ENCODE peak calls at places on chromosomes 7 and 10, in ten cellular contexts. P is GM03348; U is NCI-H1694 treated with DMSO at 0.1 percent for 48 hours; V is NCI-H446; M is G401; G is HT1080; J is dorsolateral prefrontal cortex; D is stimulated activated CD4-positive, alpha-beta T cell treated with anti-CD3 and anti-CD28 coated beads, Interleukin-2, amount 100 ng/mL, for 24 hours; K is left cardiac atrium; N is pulmonary artery endothelial cell. F is an unnamed sample.
A peak's percentile ranks its signal among the peaks of the same experiment; 100 is the strongest.

GRCh38 chr10:123840714-123841113 is 50.9 kb downstream of the CPXM2 start:
- DNase-seq in P (no peak), J (no peak), V (no peak), U (peak; percentile 20), D (no peak), M (no peak), K (no peak), G (no peak), N (no peak), F (no peak)

GRCh38 chr10:110918633-110919348 is at the start of gene BBIP1:
- DNase-seq in M (peak; percentile 100), U (peak; percentile 98), K (no peak), N (peak; percentile 99), D (no peak), J (no peak), V (peak; percentile 91), G (peak; percentile 100), P (peak; percentile 96), F (peak; percentile 98)

GRCh38 chr10:118106426-118106825 is 59.7 kb upstream of the RAB11FIP2 start:
- DNase-seq in D (no peak), G (peak; percentile 17), U (no peak), V (no peak), K (no peak), P (peak; percentile 20), M (peak; percentile 2), N (no peak), J (no peak), F (no peak)

GRCh38 chr10:44384601-44385422 is at the start of gene CXCL12:
- DNase-seq in D (peak; percentile 21), M (no peak), P (peak; percentile 82), J (no peak), V (no peak), K (peak; percentile 54), N (no peak), U (no peak), G (no peak), F (peak; percentile 24)

GRCh38 chr7:137978464-137979237 is 23.2 kb downstream of the CREB3L2 start:
- DNase-seq in M (no peak), N (peak; percentile 75), U (no peak), K (peak; percentile 75), P (peak; percentile 85), V (no peak), D (no peak), J (no peak), G (peak; percentile 98), F (no peak)

GRCh38 chr7:74410772-74411171 is 42.9 kb upstream of the GTF2IRD1 start:
- DNase-seq in N (no peak), J (no peak), G (no peak), D (no peak), V (no peak), U (no peak), K (no peak), M (no peak), P (no peak), F (no peak)

GRCh38 chr7:106110885-106111670 is 1.0 kb downstream of the SYPL1 start:
- DNase-seq in V (peak; percentile 2), D (no peak), G (peak; percentile 33), M (peak; percentile 47), N (no peak), J (no peak), U (no peak), K (no peak), P (peak; percentile 6), F (no peak)

GRCh38 chr10:124286621-124287020 is 132.1 kb downstream of the OAT start:
- DNase-seq in V (no peak), J (no peak), K (no peak), N (no peak), M (no peak), P (no peak), U (no peak), G (no peak), D (no peak), F (no peak)

GRCh38 chr7:70383369-70383768 is 748.6 kb upstream of the GALNT17 start:
- DNase-seq in P (no peak), N (no peak), J (no peak), D (no peak), M (peak; percentile 8), V (peak; percentile 12), U (peak; percentile 86), K (no peak), G (no peak), F (no peak)

GRCh38 chr7:24025094-24025493 is 258.9 kb upstream of the NPY start:
- DNase-seq in K (no peak), V (no peak), G (peak; percentile 74), U (no peak), P (no peak), D (no peak), M (no peak), N (no peak), J (no peak), F (peak; percentile 20)

GRCh38 chr7:41188163-41189130 is 514.4 kb downstream of the INHBA start:
- DNase-seq in M (no peak), V (no peak), K (no peak), N (peak; percentile 69), J (no peak), P (peak; percentile 65), D (no peak), G (peak; percentile 52), U (no peak), F (no peak)

GRCh38 chr7:151379193-151379520 is 30.7 kb downstream of the WDR86 start:
- DNase-seq in J (no peak), K (no peak), N (no peak), V (no peak), U (no peak), D (no peak), G (no peak), M (no peak), P (no peak), F (no peak)

GRCh38 chr7:100545636-100546128 is 6.7 kb downstream of the AGFG2 start:
- DNase-seq in V (no peak), G (peak; percentile 99), P (peak; percentile 71), J (peak; percentile 40), K (peak; percentile 52), N (peak; percentile 68), D (peak; percentile 70), U (no peak), M (peak; percentile 70), F (peak; percentile 32)

GRCh38 chr10:108358912-108359311 is 1194.4 kb upstream of the SORCS1 start:
- DNase-seq in P (peak; percentile 86), K (no peak), U (no peak), M (no peak), G (peak; percentile 96), J (no peak), D (no peak), N (no peak), V (no peak), F (no peak)

GRCh38 chr10:76632158-76633051 is 1005.2 kb downstream of the KCNMA1 start:
- DNase-seq in D (no peak), N (no peak), P (no peak), K (peak; percentile 24), G (peak; percentile 20), M (no peak), J (no peak), U (no peak), V (no peak), F (no peak)

GRCh38 chr10:17179002-17179401 is 22.5 kb downstream of the TRDMT1 start:
- DNase-seq in M (no peak), G (peak; percentile 69), U (no peak), K (no peak), N (no peak), D (no peak), V (no peak), J (no peak), P (peak; percentile 10), F (no peak)

GRCh38 chr7:149625339-149625946 is 127.8 kb upstream of the ZNF746 start:
- DNase-seq in G (peak; percentile 44), K (peak; percentile 66), J (peak; percentile 72), V (no peak), M (peak; percentile 75), U (peak; percentile 30), N (peak; percentile 35), P (peak; percentile 88), D (peak; percentile 74), F (no peak)

GRCh38 chr10:111934926-111935325 is 248.6 kb downstream of the GPAM start:
- DNase-seq in D (no peak), N (no peak), U (no peak), P (no peak), J (no peak), K (no peak), V (no peak), G (no peak), M (peak; percentile 99), F (no peak)

GRCh38 chr10:24542314-24543270 is 181.1 kb downstream of the ARHGAP21 start:
- DNase-seq in K (no peak), G (no peak), D (no peak), N (no peak), J (no peak), U (no peak), P (no peak), M (no peak), V (no peak), F (no peak)

GRCh38 chr10:69650589-69651261 is 20.7 kb downstream of the FAM241B start:
- DNase-seq in V (no peak), M (no peak), G (peak; percentile 38), K (no peak), N (no peak), J (no peak), P (no peak), U (no peak), D (no peak), F (no peak)

GRCh38 chr7:11191574-11192220 is 218.0 kb downstream of the PHF14 start:
- DNase-seq in D (no peak), P (no peak), U (no peak), G (no peak), M (no peak), N (no peak), J (no peak), V (no peak), K (no peak), F (no peak)

GRCh38 chr7:116030626-116031276 is at the start of gene TFEC:
- DNase-seq in G (peak; percentile 55), J (no peak), M (no peak), N (peak; percentile 32), K (no peak), D (no peak), P (no peak), V (no peak), U (no peak), F (no peak)

F was measured in NCI-H2171 treated with DMSO at 0.1 percent for 48 hours.